ENCODE peak calls at places on chromosomes 4 and X, in nine cellular contexts. One of them, this sample, is unnamed.

GRCh38 chrX:100995469-100995868 is 26.0 kb downstream of the ARL13A start:
- DNase-seq in kidney glomerular epithelial cell: no peak
- DNase-seq in stimulated activated CD8-positive, alpha-beta memory T cell treated with anti-CD3 and anti-CD28 coated beads, Interleukin-7, amount 100 ng/mL, for 24 hours: no peak
- DNase-seq in neural crest cell: no peak
- DNase-seq in activated naive CD4-positive, alpha-beta T cell treated with anti-CD3 and anti-CD28 coated beads, Interleukin-2, amount 50 U/mL, for 16 hours: peak; percentile 9
- DNase-seq in stimulated activated CD4-positive, alpha-beta T cell treated with anti-CD3 and anti-CD28 coated beads, Interleukin-4, amount 100 ng/mL, for 4 hours: peak; percentile 12
- DNase-seq in progenitor cell of endocrine pancreas: no peak
- DNase-seq in A549: no peak
- DNase-seq in amygdala: peak; percentile 0
- DNase-seq in this sample: no peak

GRCh38 chr4:53914313-53915016 is 149.9 kb downstream of the CHIC2 start:
- DNase-seq in progenitor cell of endocrine pancreas: no peak
- DNase-seq in stimulated activated CD8-positive, alpha-beta memory T cell treated with anti-CD3 and anti-CD28 coated beads, Interleukin-7, amount 100 ng/mL, for 24 hours: no peak
- DNase-seq in activated naive CD4-positive, alpha-beta T cell treated with anti-CD3 and anti-CD28 coated beads, Interleukin-2, amount 50 U/mL, for 16 hours: no peak
- DNase-seq in kidney glomerular epithelial cell: peak; percentile 39
- DNase-seq in stimulated activated CD4-positive, alpha-beta T cell treated with anti-CD3 and anti-CD28 coated beads, Interleukin-4, amount 100 ng/mL, for 4 hours: no peak
- DNase-seq in amygdala: no peak
- DNase-seq in neural crest cell: no peak
- DNase-seq in A549: peak; percentile 21
- DNase-seq in this sample: peak; percentile 94

GRCh38 chr4:122224348-122224747 is 72.2 kb downstream of the BLTP1 start:
- DNase-seq in neural crest cell: peak; percentile 11
- DNase-seq in progenitor cell of endocrine pancreas: no peak
- DNase-seq in A549: peak; percentile 0
- DNase-seq in stimulated activated CD4-positive, alpha-beta T cell treated with anti-CD3 and anti-CD28 coated beads, Interleukin-4, amount 100 ng/mL, for 4 hours: no peak
- DNase-seq in kidney glomerular epithelial cell: no peak
- DNase-seq in amygdala: no peak
- DNase-seq in activated naive CD4-positive, alpha-beta T cell treated with anti-CD3 and anti-CD28 coated beads, Interleukin-2, amount 50 U/mL, for 16 hours: no peak
- DNase-seq in stimulated activated CD8-positive, alpha-beta memory T cell treated with anti-CD3 and anti-CD28 coated beads, Interleukin-7, amount 100 ng/mL, for 24 hours: no peak
- DNase-seq in this sample: no peak

GRCh38 chr4:13665711-13666660 is 38.5 kb upstream of the BOD1L1 start:
- DNase-seq in progenitor cell of endocrine pancreas: no peak
- DNase-seq in neural crest cell: no peak
- DNase-seq in kidney glomerular epithelial cell: no peak
- DNase-seq in stimulated activated CD4-positive, alpha-beta T cell treated with anti-CD3 and anti-CD28 coated beads, Interleukin-4, amount 100 ng/mL, for 4 hours: no peak
- DNase-seq in stimulated activated CD8-positive, alpha-beta memory T cell treated with anti-CD3 and anti-CD28 coated beads, Interleukin-7, amount 100 ng/mL, for 24 hours: no peak
- DNase-seq in A549: no peak
- DNase-seq in amygdala: no peak
- DNase-seq in activated naive CD4-positive, alpha-beta T cell treated with anti-CD3 and anti-CD28 coated beads, Interleukin-2, amount 50 U/mL, for 16 hours: no peak
- DNase-seq in this sample: no peak

GRCh38 chr4:100875296-100876040 is 357.6 kb upstream of the EMCN start:
- DNase-seq in A549: no peak
- DNase-seq in activated naive CD4-positive, alpha-beta T cell treated with anti-CD3 and anti-CD28 coated beads, Interleukin-2, amount 50 U/mL, for 16 hours: no peak
- DNase-seq in stimulated activated CD4-positive, alpha-beta T cell treated with anti-CD3 and anti-CD28 coated beads, Interleukin-4, amount 100 ng/mL, for 4 hours: no peak
- DNase-seq in progenitor cell of endocrine pancreas: no peak
- DNase-seq in stimulated activated CD8-positive, alpha-beta memory T cell treated with anti-CD3 and anti-CD28 coated beads, Interleukin-7, amount 100 ng/mL, for 24 hours: no peak
- DNase-seq in kidney glomerular epithelial cell: no peak
- DNase-seq in amygdala: no peak
- DNase-seq in neural crest cell: no peak
- DNase-seq in this sample: no peak

GRCh38 chr4:166165829-166166420 is 292.9 kb downstream of the TLL1 start:
- DNase-seq in stimulated activated CD4-positive, alpha-beta T cell treated with anti-CD3 and anti-CD28 coated beads, Interleukin-4, amount 100 ng/mL, for 4 hours: no peak
- DNase-seq in amygdala: no peak
- DNase-seq in A549: peak; percentile 16
- DNase-seq in stimulated activated CD8-positive, alpha-beta memory T cell treated with anti-CD3 and anti-CD28 coated beads, Interleukin-7, amount 100 ng/mL, for 24 hours: no peak
- DNase-seq in kidney glomerular epithelial cell: peak; percentile 73
- DNase-seq in activated naive CD4-positive, alpha-beta T cell treated with anti-CD3 and anti-CD28 coated beads, Interleukin-2, amount 50 U/mL, for 16 hours: no peak
- DNase-seq in neural crest cell: peak; percentile 28
- DNase-seq in progenitor cell of endocrine pancreas: peak; percentile 9
- DNase-seq in this sample: no peak

GRCh38 chr4:25090516-25090915 is 59.8 kb upstream of the LGI2 start:
- DNase-seq in A549: no peak
- DNase-seq in amygdala: no peak
- DNase-seq in stimulated activated CD4-positive, alpha-beta T cell treated with anti-CD3 and anti-CD28 coated beads, Interleukin-4, amount 100 ng/mL, for 4 hours: no peak
- DNase-seq in neural crest cell: no peak
- DNase-seq in kidney glomerular epithelial cell: no peak
- DNase-seq in stimulated activated CD8-positive, alpha-beta memory T cell treated with anti-CD3 and anti-CD28 coated beads, Interleukin-7, amount 100 ng/mL, for 24 hours: no peak
- DNase-seq in activated naive CD4-positive, alpha-beta T cell treated with anti-CD3 and anti-CD28 coated beads, Interleukin-2, amount 50 U/mL, for 16 hours: no peak
- DNase-seq in progenitor cell of endocrine pancreas: no peak
- DNase-seq in this sample: no peak

GRCh38 chrX:94775640-94776039 is 1101.6 kb downstream of the FAM133A start:
- DNase-seq in progenitor cell of endocrine pancreas: no peak
- DNase-seq in amygdala: no peak
- DNase-seq in stimulated activated CD4-positive, alpha-beta T cell treated with anti-CD3 and anti-CD28 coated beads, Interleukin-4, amount 100 ng/mL, for 4 hours: no peak
- DNase-seq in stimulated activated CD8-positive, alpha-beta memory T cell treated with anti-CD3 and anti-CD28 coated beads, Interleukin-7, amount 100 ng/mL, for 24 hours: no peak
- DNase-seq in A549: no peak
- DNase-seq in neural crest cell: no peak
- DNase-seq in kidney glomerular epithelial cell: no peak
- DNase-seq in activated naive CD4-positive, alpha-beta T cell treated with anti-CD3 and anti-CD28 coated beads, Interleukin-2, amount 50 U/mL, for 16 hours: no peak
- DNase-seq in this sample: no peak

GRCh38 chrX:39982927-39983326 is 114.8 kb downstream of the BCOR start:
- DNase-seq in stimulated activated CD4-positive, alpha-beta T cell treated with anti-CD3 and anti-CD28 coated beads, Interleukin-4, amount 100 ng/mL, for 4 hours: no peak
- DNase-seq in neural crest cell: no peak
- DNase-seq in kidney glomerular epithelial cell: no peak
- DNase-seq in A549: no peak
- DNase-seq in progenitor cell of endocrine pancreas: no peak
- DNase-seq in stimulated activated CD8-positive, alpha-beta memory T cell treated with anti-CD3 and anti-CD28 coated beads, Interleukin-7, amount 100 ng/mL, for 24 hours: no peak
- DNase-seq in amygdala: peak; percentile 0
- DNase-seq in activated naive CD4-positive, alpha-beta T cell treated with anti-CD3 and anti-CD28 coated beads, Interleukin-2, amount 50 U/mL, for 16 hours: no peak
- DNase-seq in this sample: no peak

GRCh38 chr4:6573551-6573950 is 1.4 kb upstream of the MAN2B2 start:
- DNase-seq in amygdala: no peak
- DNase-seq in stimulated activated CD8-positive, alpha-beta memory T cell treated with anti-CD3 and anti-CD28 coated beads, Interleukin-7, amount 100 ng/mL, for 24 hours: no peak
- DNase-seq in neural crest cell: no peak
- DNase-seq in activated naive CD4-positive, alpha-beta T cell treated with anti-CD3 and anti-CD28 coated beads, Interleukin-2, amount 50 U/mL, for 16 hours: no peak
- DNase-seq in stimulated activated CD4-positive, alpha-beta T cell treated with anti-CD3 and anti-CD28 coated beads, Interleukin-4, amount 100 ng/mL, for 4 hours: no peak
- DNase-seq in progenitor cell of endocrine pancreas: no peak
- DNase-seq in A549: no peak
- DNase-seq in kidney glomerular epithelial cell: no peak
- DNase-seq in this sample: no peak